ENCODE peak calls at places on chromosome 3, in eight cellular contexts. F is HFF-Myc, L is fibroblast of mammary gland, B is dorsolateral prefrontal cortex, Q is right atrium auricular region, A is astrocyte of the spinal cord, Y is OCI-LY7, C is upper lobe of right lung. M is an unnamed sample.

GRCh38 chr3:36399933-36400332 is 19.6 kb downstream of the STAC start:
- DNase-seq in Y (no peak), F (no peak), C (no peak), B (no peak), A (no peak), L (no peak), Q (no peak), M (no peak)

GRCh38 chr3:172101107-172101506 is 61.7 kb downstream of the FNDC3B start:
- DNase-seq in Q (no peak), B (no peak), L (no peak), Y (peak), A (no peak), F (no peak), C (no peak), M (no peak)

GRCh38 chr3:108428580-108428979 is 81.8 kb downstream of the MYH15 start:
- DNase-seq in A (peak), Q (no peak), L (peak), F (no peak), B (no peak), C (no peak), Y (no peak), M (no peak)

GRCh38 chr3:101780661-101781060 is 1.6 kb downstream of the NXPE3 start:
- DNase-seq in Q (no peak), F (no peak), Y (no peak), B (peak), A (peak), L (peak), C (no peak), M (no peak)

GRCh38 chr3:45218578-45219390 is 7.3 kb downstream of the TMEM158 start:
- DNase-seq in Q (no peak), L (peak), Y (no peak), F (peak), C (peak), A (peak), B (no peak), M (no peak)

GRCh38 chr3:112086857-112087524 is 802 bp downstream of the C3orf52 start:
- DNase-seq in A (no peak), B (no peak), F (no peak), L (peak), Q (no peak), Y (no peak), C (no peak), M (no peak)

GRCh38 chr3:110933786-110934415 is 137.7 kb upstream of the NECTIN3 start:
- DNase-seq in F (peak), Q (no peak), C (no peak), L (peak), A (peak), Y (no peak), B (no peak), M (no peak)

GRCh38 chr3:48397767-48398681 is 26.0 kb downstream of the FBXW12 start:
- DNase-seq in Q (no peak), F (no peak), C (no peak), A (no peak), Y (no peak), B (no peak), L (no peak), M (no peak)

GRCh38 chr3:180447156-180447555 is 154.8 kb upstream of the TTC14 start:
- DNase-seq in L (peak), Y (no peak), A (no peak), C (no peak), F (no peak), Q (no peak), B (no peak), M (no peak)

GRCh38 chr3:23859012-23859743 is 53.4 kb downstream of the UBE2E1 start:
- DNase-seq in C (no peak), F (no peak), B (no peak), L (peak), Y (no peak), Q (no peak), A (no peak), M (no peak)

GRCh38 chr3:14949126-14949525 is 1.7 kb downstream of the NR2C2 start:
- DNase-seq in Y (no peak), B (no peak), C (no peak), L (peak), Q (no peak), F (no peak), A (no peak), M (no peak)

GRCh38 chr3:195007151-195007550 is 263.8 kb downstream of the XXYLT1 start:
- DNase-seq in F (no peak), B (no peak), C (peak), Q (no peak), Y (no peak), L (no peak), A (no peak), M (no peak)

GRCh38 chr3:88005066-88005465 is 53.7 kb downstream of the CGGBP1 start:
- DNase-seq in B (no peak), Y (peak), A (peak), Q (no peak), C (no peak), L (peak), F (peak), M (no peak)

GRCh38 chr3:12227833-12228232 is 61.0 kb upstream of the PPARG start:
- DNase-seq in C (no peak), L (peak), Y (no peak), A (peak), B (no peak), Q (no peak), F (no peak), M (no peak)

GRCh38 chr3:194691481-194692281 is 6.0 kb downstream of the FAM43A start:
- DNase-seq in F (no peak), C (no peak), L (peak), A (no peak), B (no peak), Q (no peak), Y (peak), M (no peak)

GRCh38 chr3:99850608-99851007 is 32.9 kb downstream of the CMSS1 start:
- DNase-seq in Y (no peak), Q (no peak), B (no peak), L (no peak), A (no peak), C (no peak), F (no peak), M (no peak)

GRCh38 chr3:115660646-115661442 is 37.5 kb downstream of the GAP43 start:
- DNase-seq in Y (peak), Q (no peak), C (no peak), L (no peak), A (no peak), B (no peak), F (no peak), M (no peak)

GRCh38 chr3:57768595-57768994 is 12.5 kb downstream of the SLMAP start:
- DNase-seq in L (no peak), F (no peak), C (no peak), B (no peak), Y (no peak), A (no peak), Q (no peak), M (no peak)

GRCh38 chr3:148998715-148999413 is 7.5 kb downstream of the GYG1 start:
- DNase-seq in A (no peak), F (no peak), C (no peak), Q (no peak), L (peak), Y (no peak), B (no peak), M (no peak)

GRCh38 chr3:16090711-16091110 is 83.8 kb upstream of the GALNT15 start:
- DNase-seq in F (no peak), A (peak), Q (no peak), C (no peak), L (peak), Y (no peak), B (no peak), M (no peak)

GRCh38 chr3:71513081-71513480 is 70.4 kb downstream of the FOXP1 start:
- DNase-seq in F (no peak), Y (no peak), C (no peak), Q (no peak), B (no peak), A (no peak), L (no peak), M (no peak)

GRCh38 chr3:71511037-71511436 is 72.5 kb downstream of the FOXP1 start:
- DNase-seq in Q (no peak), A (peak), L (peak), F (no peak), B (no peak), Y (peak), C (no peak), M (no peak)

GRCh38 chr3:71511446-71511845 is 72.1 kb downstream of the FOXP1 start:
- DNase-seq in Y (no peak), A (no peak), L (no peak), C (no peak), B (no peak), F (no peak), Q (no peak), M (no peak)

GRCh38 chr3:71512544-71512943 is 71.0 kb downstream of the FOXP1 start:
- DNase-seq in A (no peak), Y (no peak), Q (no peak), L (no peak), B (no peak), C (no peak), F (no peak), M (no peak)

GRCh38 chr3:71512000-71512399 is 71.5 kb downstream of the FOXP1 start:
- DNase-seq in L (no peak), Y (peak), C (no peak), Q (no peak), F (no peak), B (no peak), A (no peak), M (no peak)
- TF ChIP-seq CTCF in L (no peak), Y (peak), C (peak), Q (no peak), F (no peak), B (no peak), A (no peak), M (no peak)

GRCh38 chr3:124786491-124787241 is 56.4 kb downstream of the UMPS start:
- DNase-seq in F (no peak), A (peak), Q (no peak), Y (no peak), C (no peak), B (no peak), L (peak), M (no peak)
- TF ChIP-seq CTCF in F (peak), A (peak), Q (peak), Y (peak), C (peak), B (peak), L (peak), M (peak)

DNA sequence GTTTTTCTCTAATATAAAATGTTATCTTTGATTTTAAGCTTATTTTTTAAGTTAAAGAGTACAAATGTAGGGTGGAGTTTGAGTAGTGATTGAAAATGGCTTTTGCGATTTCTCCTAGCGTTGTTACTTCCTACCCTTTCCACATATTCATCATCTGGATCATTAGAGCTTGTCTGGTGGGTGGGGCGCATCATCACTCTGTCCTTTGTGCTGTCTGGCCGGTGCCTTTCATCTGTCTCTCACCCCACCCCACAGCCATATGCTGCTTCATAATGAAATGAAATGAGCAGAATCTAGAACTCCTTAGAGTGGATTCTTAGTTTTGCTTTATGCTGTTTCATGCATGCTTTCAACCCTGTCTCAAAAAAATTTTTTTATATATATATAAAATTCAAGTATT is 44.3 kb downstream of the ATP1B3 start:
- DNase-seq in C (no peak), Q (no peak), A (no peak), Y (no peak), B (no peak), F (no peak), L (no peak), M (no peak)
- TF ChIP-seq CTCF in C (no peak), Q (no peak), A (no peak), Y (no peak), B (no peak), F (no peak), L (no peak), M (no peak)

DNA sequence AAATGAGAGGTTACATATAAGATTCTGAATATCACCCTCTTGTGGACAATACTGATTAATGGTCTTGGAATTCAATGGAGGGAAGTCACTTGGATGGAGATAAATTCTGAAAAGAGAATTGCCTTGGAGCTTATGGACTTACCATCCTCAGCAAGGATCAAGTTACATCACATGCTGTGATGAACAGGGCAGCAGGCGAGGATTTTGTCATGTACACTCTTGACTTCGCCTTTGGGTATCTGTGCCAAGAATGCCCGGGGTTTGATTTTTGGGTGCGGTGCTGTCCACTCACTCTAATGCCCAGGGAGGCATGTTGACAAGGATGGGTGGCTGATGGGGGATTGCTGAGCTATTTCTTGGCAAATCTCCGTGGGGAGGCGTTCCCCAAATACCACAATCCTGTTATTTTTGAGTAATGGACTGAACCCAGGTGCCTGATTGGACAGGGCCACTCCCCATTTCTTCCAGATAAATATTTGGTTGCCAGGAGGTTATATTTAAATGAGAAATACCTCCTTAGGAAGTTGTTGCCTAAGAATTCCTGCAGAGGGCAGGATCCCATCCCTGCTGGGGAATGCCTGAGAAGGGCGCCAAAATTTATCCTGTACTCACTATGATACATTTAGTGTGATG is 96.3 kb downstream of the TPRG1 start:
- DNase-seq in Y (no peak), B (no peak), A (peak), Q (no peak), L (peak), F (no peak), C (no peak), M (no peak)
- TF ChIP-seq CTCF in Y (peak), B (no peak), A (peak), Q (no peak), L (peak), F (peak), C (no peak), M (peak)

GRCh38 chr3:6825527-6825926 is 35.4 kb upstream of the GRM7 start:
- DNase-seq in A (no peak), C (no peak), B (no peak), Q (no peak), F (no peak), L (no peak), Y (no peak), M (no peak)
- TF ChIP-seq CTCF in A (no peak), C (no peak), B (no peak), Q (no peak), F (no peak), L (no peak), Y (no peak), M (no peak)

DNA sequence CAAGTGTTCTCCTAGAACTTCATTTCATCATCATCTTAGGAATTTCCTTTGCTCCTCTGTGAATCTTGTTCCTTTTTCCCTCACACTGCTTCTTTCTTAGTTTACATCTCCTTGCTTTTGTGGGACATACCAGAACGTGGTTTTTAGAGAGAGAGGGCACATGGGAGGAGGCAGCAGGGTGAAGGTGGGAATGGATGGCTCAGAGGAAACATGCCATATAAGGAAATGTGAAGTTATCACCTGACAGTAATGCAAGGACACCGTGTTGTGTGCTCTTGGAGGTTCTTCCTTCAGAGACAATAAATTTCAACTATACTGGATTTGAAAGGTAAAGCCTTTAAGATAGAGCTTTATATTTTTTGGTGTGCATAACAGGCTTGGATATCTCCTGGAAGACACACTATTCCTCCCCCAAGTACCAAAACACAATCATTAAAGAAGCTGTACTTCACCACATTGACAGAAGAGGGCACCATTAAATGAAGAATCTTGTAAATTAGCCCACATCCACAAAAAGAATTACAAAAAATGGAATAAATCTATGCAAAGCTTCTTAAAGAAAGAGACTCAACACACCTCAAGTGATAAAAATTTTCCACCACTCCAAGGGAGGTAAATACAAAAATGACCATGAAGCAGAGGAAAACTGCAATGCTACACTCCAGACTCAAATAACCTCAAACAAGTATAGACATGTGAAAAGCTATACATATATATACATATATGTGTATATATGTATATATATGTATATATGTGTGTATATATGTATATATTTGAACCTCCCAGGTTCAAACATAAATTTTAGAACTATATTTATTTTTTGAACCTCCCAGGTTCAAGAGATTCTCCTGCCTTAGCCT is 26.1 kb downstream of the RPL39L start:
- DNase-seq in Y (peak), L (peak), C (no peak), Q (no peak), A (peak), B (no peak), F (no peak), M (no peak)
- TF ChIP-seq CTCF in Y (peak), L (peak), C (peak), Q (peak), A (peak), B (peak), F (peak), M (peak)

DNA sequence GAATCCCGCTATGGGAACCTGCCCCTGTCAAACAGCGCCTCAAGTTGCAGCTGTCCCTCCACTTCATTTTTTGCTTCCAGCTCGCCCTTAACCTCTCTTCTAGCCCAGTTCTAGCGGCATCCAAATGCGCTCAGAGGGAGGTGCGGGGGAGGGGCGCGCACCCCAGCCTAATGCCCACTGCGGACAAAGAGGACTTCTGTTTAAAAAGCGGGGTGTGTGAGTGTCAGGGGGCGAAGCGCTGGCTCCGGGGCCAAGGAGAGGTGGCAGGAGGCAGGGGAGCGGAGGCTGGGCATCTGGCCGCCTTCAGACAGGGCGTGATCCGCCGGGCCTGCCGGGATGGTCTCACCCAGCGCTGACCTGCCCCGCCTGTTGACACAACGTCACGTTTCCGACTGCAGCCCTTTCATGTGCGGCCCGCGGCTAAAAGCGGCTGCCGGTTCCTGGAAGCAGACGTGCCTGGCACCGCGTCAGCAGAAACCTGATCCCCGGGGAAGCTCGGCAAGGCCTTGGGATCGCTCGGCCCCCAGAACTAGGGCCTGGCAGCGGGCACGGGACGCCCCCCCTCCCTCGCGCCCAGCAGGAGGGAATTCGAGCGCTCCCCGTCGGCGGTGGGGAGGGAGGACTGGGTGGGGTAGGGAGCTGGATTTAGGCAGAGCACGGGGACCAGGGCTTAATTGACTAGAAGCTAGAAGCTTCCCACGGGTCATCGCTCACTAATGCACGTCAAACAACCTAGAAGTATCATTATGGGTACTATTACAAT is 7.6 kb downstream of the BHLHE40 start:
- DNase-seq in Q (peak), B (peak), F (peak), C (peak), Y (no peak), L (peak), A (peak), M (peak)
- TF ChIP-seq CTCF in Q (no peak), B (no peak), F (no peak), C (no peak), Y (no peak), L (no peak), A (no peak), M (no peak)